ENCODE peak calls at places on chromosomes 5 and 9, in four cellular contexts. S is Peyer's patch, E is neural crest cell, P is endothelial cell. V is an unnamed sample.
A peak's percentile ranks its signal among the peaks of the same experiment; 100 is the strongest.

GRCh38 chr5:55324815-55325418 is 17.1 kb downstream of the MTREX start:
- DNase-seq in E (no peak), S (no peak), P (no peak), V (no peak)

GRCh38 chr9:137453643-137454081 is 5.5 kb downstream of the NSMF start:
- DNase-seq in P (peak; percentile 78), S (peak; percentile 59), E (peak; percentile 72), V (peak; percentile 79)

GRCh38 chr5:56264417-56265025 is 31.4 kb upstream of the ANKRD55 start:
- DNase-seq in S (peak; percentile 18), E (peak; percentile 34), P (peak; percentile 51), V (peak; percentile 38)

GRCh38 chr5:176743828-176744583 is 66.4 kb upstream of the UNC5A start:
- DNase-seq in E (no peak), P (peak; percentile 2), S (no peak), V (no peak)

GRCh38 chr5:167790462-167791260 is 500.8 kb upstream of the WWC1 start:
- DNase-seq in E (no peak), S (no peak), P (no peak), V (no peak)

GRCh38 chr5:145324767-145325479 is 510.2 kb downstream of the PRELID2 start:
- DNase-seq in S (no peak), E (no peak), P (no peak), V (no peak)

GRCh38 chr5:133050500-133050899 is 1.3 kb upstream of the HSPA4 start:
- DNase-seq in S (no peak), P (no peak), E (no peak), V (no peak)

GRCh38 chr9:100222674-100223073 is 123.6 kb downstream of the INVS start:
- DNase-seq in S (no peak), P (no peak), E (no peak), V (no peak)

GRCh38 chr5:43680286-43680685 is 77.3 kb downstream of the NNT start:
- DNase-seq in P (no peak), E (no peak), S (no peak), V (no peak)

GRCh38 chr5:1656271-1656975 is 132.7 kb upstream of the LPCAT1 start:
- DNase-seq in P (no peak), S (no peak), E (no peak), V (no peak)
- TF ChIP-seq CTCF in P (no peak), S (no peak), E (no peak), V (no peak)

GRCh38 chr9:78963911-78964310 is 607.9 kb upstream of the TLE4 start:
- DNase-seq in E (no peak), S (no peak), P (no peak), V (no peak)

GRCh38 chr9:78962186-78962585 is 609.6 kb upstream of the TLE4 start:
- DNase-seq in E (no peak), P (no peak), S (no peak), V (no peak)

GRCh38 chr9:78954286-78954685 is 617.5 kb upstream of the TLE4 start:
- DNase-seq in E (no peak), S (no peak), P (no peak), V (no peak)

DNA sequence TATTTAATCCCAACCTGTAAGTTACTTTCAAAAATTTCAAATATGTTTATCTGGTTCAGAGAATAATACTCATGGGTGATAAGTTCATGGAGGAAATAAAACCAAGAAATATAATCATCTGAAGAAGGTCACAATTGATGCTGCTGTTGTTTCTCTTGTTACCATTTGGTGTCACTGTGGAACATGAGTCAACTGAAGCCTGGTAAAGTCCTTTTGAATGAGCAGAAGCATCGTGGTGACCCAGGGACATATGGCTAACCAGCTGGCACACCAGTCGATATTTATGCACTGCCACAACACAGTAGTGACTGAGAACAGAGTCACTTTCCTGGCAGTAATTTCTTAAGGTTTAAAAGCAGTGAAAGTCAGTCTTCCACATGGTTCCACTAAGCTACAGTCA is 612.9 kb upstream of the TLE4 start:
- DNase-seq in E (no peak), S (no peak), P (no peak), V (peak; percentile 59)
- TF ChIP-seq CTCF in E (peak; percentile 38), S (no peak), P (no peak), V (peak; percentile 48)

GRCh38 chr5:62791059-62791458 is 212.4 kb downstream of the LRRC70 start:
- DNase-seq in E (no peak), S (no peak), P (no peak), V (no peak)
- TF ChIP-seq CTCF in E (peak; percentile 45), S (no peak), P (no peak), V (no peak)

GRCh38 chr9:121711281-121711680 is 59.8 kb downstream of the DAB2IP start:
- DNase-seq in P (no peak), E (no peak), S (no peak), V (no peak)

GRCh38 chr9:121713400-121714070 is 62.1 kb downstream of the DAB2IP start:
- DNase-seq in S (no peak), P (no peak), E (no peak), V (no peak)

GRCh38 chr9:121717141-121717749 is 65.8 kb downstream of the DAB2IP start:
- DNase-seq in E (no peak), P (no peak), S (no peak), V (no peak)

GRCh38 chr9:121714873-121715272 is 63.4 kb downstream of the DAB2IP start:
- DNase-seq in P (no peak), E (no peak), S (no peak), V (no peak)

DNA sequence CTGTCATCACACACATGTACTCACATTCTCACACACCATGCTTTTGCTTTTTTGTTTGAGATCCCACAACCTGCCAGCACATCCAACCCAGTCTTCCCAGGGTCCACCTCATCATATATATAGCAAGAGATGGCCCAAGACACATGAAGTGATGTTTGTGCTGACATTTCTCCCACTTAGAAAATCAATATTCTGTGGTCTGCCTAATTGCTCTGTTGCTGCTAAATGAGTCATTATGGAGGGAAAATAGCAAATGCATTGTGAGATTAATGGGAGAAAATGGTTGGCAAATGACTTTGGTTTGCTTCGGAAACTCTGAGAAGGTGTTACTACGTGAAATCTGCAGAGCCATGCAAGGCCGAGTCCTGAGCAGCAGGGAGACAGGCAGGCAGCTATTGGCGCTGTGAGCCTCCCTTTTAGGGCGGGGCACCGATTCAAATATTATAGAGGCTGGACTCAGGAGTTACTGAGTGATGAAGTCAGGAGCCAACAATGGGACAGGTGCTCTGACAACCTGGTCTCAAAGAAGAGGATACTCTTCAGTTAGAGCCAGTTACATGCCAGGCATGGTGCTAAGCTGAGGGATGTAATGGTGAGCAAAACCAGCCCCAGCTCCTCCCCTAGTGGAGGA is 62.8 kb downstream of the DAB2IP start:
- DNase-seq in S (no peak), E (no peak), P (no peak), V (no peak)
- TF ChIP-seq CTCF in S (no peak), E (no peak), P (no peak), V (no peak)

GRCh38 chr9:129885018-129885669 is 49.9 kb downstream of the USP20 start:
- DNase-seq in P (no peak), S (peak; percentile 61), E (no peak), V (no peak)
- TF ChIP-seq CTCF in P (no peak), S (peak; percentile 27), E (no peak), V (no peak)

GRCh38 chr5:72512179-72512860 is 5.1 kb upstream of the ZNF366 start:
- DNase-seq in S (no peak), E (no peak), P (no peak), V (no peak)

GRCh38 chr5:72515211-72515610 is 8.0 kb upstream of the ZNF366 start:
- DNase-seq in P (no peak), S (no peak), E (no peak), V (no peak)

GRCh38 chr5:72519191-72519590 is 12.0 kb upstream of the ZNF366 start:
- DNase-seq in E (no peak), S (no peak), P (no peak), V (no peak)

GRCh38 chr5:72517961-72518690 is 10.9 kb upstream of the ZNF366 start:
- DNase-seq in E (peak; percentile 17), S (peak; percentile 36), P (no peak), V (no peak)

GRCh38 chr5:72516916-72517315 is 9.7 kb upstream of the ZNF366 start:
- DNase-seq in P (no peak), E (no peak), S (no peak), V (no peak)
- TF ChIP-seq CTCF in P (no peak), E (no peak), S (no peak), V (no peak)

DNA sequence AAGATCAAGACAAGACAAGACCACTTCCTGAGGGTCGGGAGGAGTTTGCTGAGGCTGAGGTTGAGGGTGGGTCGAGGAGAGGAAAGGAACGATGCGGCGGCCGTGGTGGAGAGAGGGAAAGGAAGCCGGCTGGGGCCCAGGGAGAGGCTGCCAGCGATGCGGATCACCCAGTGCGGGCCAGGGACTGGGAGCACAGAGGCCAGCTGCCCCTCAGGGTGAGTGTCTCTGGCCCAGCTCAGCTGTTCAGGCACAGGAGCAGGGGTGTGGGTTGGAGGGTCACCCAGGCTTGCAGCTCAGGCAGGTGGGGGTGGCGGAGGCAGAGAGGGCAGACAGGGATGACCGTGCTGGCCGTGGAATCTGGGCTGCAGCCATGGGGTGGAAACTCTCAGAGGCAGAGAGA is 99.5 kb downstream of the FGF18 start:
- DNase-seq in P (no peak), S (no peak), E (no peak), V (no peak)
- TF ChIP-seq CTCF in P (no peak), S (no peak), E (no peak), V (no peak)

GRCh38 chr9:78112004-78112403 is 80.4 kb upstream of the GNAQ start:
- DNase-seq in E (no peak), S (no peak), P (no peak), V (no peak)

GRCh38 chr9:78114581-78114980 is 83.0 kb upstream of the GNAQ start:
- DNase-seq in E (no peak), S (no peak), P (no peak), V (no peak)

GRCh38 chr9:78109075-78109474 is 77.5 kb upstream of the GNAQ start:
- DNase-seq in E (no peak), P (no peak), S (no peak), V (no peak)

GRCh38 chr9:78118742-78119473 is 87.3 kb upstream of the GNAQ start:
- DNase-seq in E (no peak), S (no peak), P (no peak), V (no peak)

GRCh38 chr9:78115073-78115472 is 83.5 kb upstream of the GNAQ start:
- DNase-seq in E (no peak), S (no peak), P (peak; percentile 10), V (no peak)
- TF ChIP-seq CTCF in E (peak; percentile 49), S (peak; percentile 35), P (peak; percentile 73), V (peak; percentile 69)

GRCh38 chr9:83920942-83921707 is at the start of gene KIF27:
- DNase-seq in E (peak; percentile 99), P (peak; percentile 100), S (peak; percentile 98), V (peak; percentile 100)
- TF ChIP-seq CTCF in E (peak; percentile 67), P (peak; percentile 58), S (peak; percentile 29), V (peak; percentile 72)